ENCODE peak calls at places on chromosome 13, in four cellular contexts. W, M, D and F are unnamed samples.

GRCh38 chr13:99174533-99175100 is 26.0 kb upstream of the UBAC2 start:
- DNase-seq in M (no peak), W (no peak), D (no peak), F (no peak)

GRCh38 chr13:84121456-84121855 is 239.2 kb upstream of the SLITRK1 start:
- DNase-seq in W (no peak), D (no peak), M (peak; percentile 12), F (no peak)

GRCh38 chr13:53110181-53110580 is 81.6 kb downstream of the OLFM4 start:
- DNase-seq in W (no peak), D (no peak), M (no peak), F (no peak)

GRCh38 chr13:37011788-37012187 is 11.2 kb downstream of the EXOSC8 start:
- DNase-seq in D (no peak), W (no peak), M (no peak), F (no peak)

GRCh38 chr13:75715598-75716523 is 79.7 kb downstream of the LMO7 start:
- DNase-seq in D (no peak), M (no peak), W (no peak), F (no peak)

GRCh38 chr13:44816701-44817684 is 172.3 kb downstream of the NUFIP1 start:
- DNase-seq in D (no peak), W (no peak), M (peak; percentile 67), F (no peak)

GRCh38 chr13:37741536-37741935 is 128.0 kb downstream of the TRPC4 start:
- DNase-seq in W (no peak), D (no peak), M (no peak), F (no peak)

GRCh38 chr13:84959818-84960217 is 839.4 kb downstream of the SLITRK6 start:
- DNase-seq in W (no peak), D (no peak), M (no peak), F (no peak)

GRCh38 chr13:82654851-82655517 is 1227.3 kb downstream of the SLITRK1 start:
- DNase-seq in M (peak; percentile 67), D (peak; percentile 20), W (peak; percentile 86), F (no peak)

GRCh38 chr13:71661921-71662320 is 205.1 kb downstream of the DACH1 start:
- DNase-seq in W (no peak), M (peak; percentile 86), D (no peak), F (no peak)

GRCh38 chr13:75749407-75749806 is 113.3 kb downstream of the LMO7 start:
- DNase-seq in M (peak; percentile 58), W (peak; percentile 62), D (peak; percentile 32), F (no peak)

GRCh38 chr13:74443623-74444022 is 309.4 kb upstream of the KLF12 start:
- DNase-seq in W (no peak), D (no peak), M (peak; percentile 90), F (no peak)

GRCh38 chr13:63198076-63198475 is 1782.4 kb upstream of the PCDH20 start:
- DNase-seq in D (no peak), M (peak; percentile 68), W (no peak), F (no peak)

GRCh38 chr13:71760226-71760591 is 106.8 kb downstream of the DACH1 start:
- DNase-seq in D (no peak), M (no peak), W (no peak), F (no peak)

GRCh38 chr13:44710576-44710975 is 134.4 kb upstream of the TSC22D1 start:
- DNase-seq in W (no peak), D (no peak), M (peak; percentile 99), F (no peak)

GRCh38 chr13:112727581-112727980 is 37.7 kb downstream of the ATP11A start:
- DNase-seq in M (no peak), W (no peak), D (no peak), F (no peak)

GRCh38 chr13:102677122-102677521 is 17.7 kb downstream of the METTL21C start:
- DNase-seq in M (no peak), D (no peak), W (no peak), F (no peak)
- H3K27ac ChIP-seq in M (no peak overlapping the region), D (no peak overlapping the region), W (peak overlapping the region; percentile 70), F (no peak overlapping the region)

GRCh38 chr13:35714588-35714987 is 238.1 kb upstream of the MAB21L1 start:
- DNase-seq in W (peak; percentile 80), M (no peak), D (no peak), F (no peak)

GRCh38 chr13:35716186-35716585 is 239.7 kb upstream of the MAB21L1 start:
- DNase-seq in D (no peak), M (peak; percentile 68), W (no peak), F (no peak)

GRCh38 chr13:35711909-35712308 is 235.4 kb upstream of the MAB21L1 start:
- DNase-seq in M (no peak), W (no peak), D (no peak), F (no peak)

GRCh38 chr13:35712907-35713685 is 236.6 kb upstream of the MAB21L1 start:
- DNase-seq in W (no peak), M (peak; percentile 54), D (no peak), F (no peak)

GRCh38 chr13:35714096-35714495 is 237.6 kb upstream of the MAB21L1 start:
- DNase-seq in D (no peak), W (no peak), M (no peak), F (no peak)
- H3K27ac ChIP-seq in D (no peak overlapping the region), W (no peak overlapping the region), M (peak overlapping the region; percentile 65), F (no peak overlapping the region)

DNA sequence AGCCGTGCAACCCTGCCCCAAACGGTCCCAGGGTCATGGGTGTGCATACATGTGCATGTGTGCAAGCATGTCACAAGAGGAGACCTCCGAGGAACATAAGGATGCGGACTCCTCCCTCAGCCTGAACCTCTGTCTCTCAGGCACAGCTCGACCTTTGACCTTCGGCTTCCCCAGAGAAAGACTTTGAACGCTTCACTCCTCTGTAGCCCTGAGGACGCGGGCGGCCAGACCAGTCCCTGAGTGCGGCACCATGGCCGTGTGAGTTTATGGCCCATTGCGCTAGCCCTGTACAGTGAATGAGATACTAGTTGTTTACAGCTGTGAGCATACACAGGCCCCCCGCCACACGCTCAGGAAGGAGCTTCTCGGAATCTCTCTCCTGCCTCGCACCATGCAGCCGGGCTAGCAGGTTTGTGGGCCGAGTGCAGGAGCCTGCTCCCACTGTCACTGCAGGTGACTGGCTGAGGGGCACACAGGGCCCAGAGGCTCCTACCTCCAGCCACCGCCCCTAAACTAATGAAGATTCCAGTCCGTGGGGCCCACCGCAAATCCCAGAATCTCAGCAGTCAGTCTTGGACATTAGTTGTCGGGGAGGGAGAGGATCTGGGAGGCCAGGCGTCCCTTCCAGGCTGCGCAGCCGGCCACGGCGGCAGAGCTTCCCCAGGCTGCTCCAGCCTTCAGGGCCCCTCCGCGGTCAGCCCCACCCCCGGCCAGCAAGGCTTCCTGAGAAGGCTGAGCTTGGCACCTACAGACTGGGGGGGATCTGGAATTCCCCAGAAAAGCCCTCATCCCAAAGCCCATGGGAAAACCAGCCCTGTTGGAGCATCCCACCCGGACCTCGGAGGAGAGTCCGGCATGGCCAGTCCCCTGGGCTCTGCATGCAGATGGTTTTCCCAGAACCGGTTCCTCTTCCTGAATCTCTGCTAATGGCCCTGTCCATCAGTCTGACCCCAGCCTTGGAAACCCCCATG is 10.6 kb downstream of the RASA3 start:
- DNase-seq in W (no peak), D (no peak), M (no peak), F (no peak)
- H3K27ac ChIP-seq in W (peak overlapping the region; percentile 32), D (no peak overlapping the region), M (peak overlapping the region; percentile 75), F (peak overlapping the region; percentile 98)

GRCh38 chr13:73230714-73231113 is 171.9 kb downstream of the KLF5 start:
- DNase-seq in W (no peak), M (no peak), D (no peak), F (no peak)

GRCh38 chr13:73231456-73231855 is 172.7 kb downstream of the KLF5 start:
- DNase-seq in M (no peak), D (no peak), W (no peak), F (no peak)

GRCh38 chr13:73235385-73235784 is 176.6 kb downstream of the KLF5 start:
- DNase-seq in D (no peak), W (no peak), M (peak; percentile 76), F (no peak)
- H3K27ac ChIP-seq in D (no peak overlapping the region), W (no peak overlapping the region), M (no peak overlapping the region), F (no peak overlapping the region)

DNA sequence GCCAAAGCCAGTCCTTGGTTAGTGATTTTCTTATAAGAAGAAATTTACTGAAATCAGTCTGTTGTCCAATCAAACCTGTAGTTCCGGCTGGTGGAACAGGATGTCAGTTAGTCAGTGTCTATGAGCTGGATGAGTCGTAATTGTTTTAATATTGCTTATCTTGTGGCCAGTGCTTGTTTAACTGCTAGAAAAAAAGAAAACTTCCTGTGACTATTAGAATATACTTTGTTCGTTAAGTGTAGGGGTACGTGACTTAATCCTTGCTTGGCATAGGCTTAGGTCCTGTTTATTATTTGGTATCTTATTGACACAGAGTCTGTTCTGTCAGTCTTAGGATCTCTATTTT is 1484.8 kb upstream of the MIR17HG start:
- DNase-seq in W (no peak), M (peak; percentile 3), D (no peak), F (no peak)
- H3K27ac ChIP-seq in W (no peak overlapping the region), M (no peak overlapping the region), D (no peak overlapping the region), F (no peak overlapping the region)

DNA sequence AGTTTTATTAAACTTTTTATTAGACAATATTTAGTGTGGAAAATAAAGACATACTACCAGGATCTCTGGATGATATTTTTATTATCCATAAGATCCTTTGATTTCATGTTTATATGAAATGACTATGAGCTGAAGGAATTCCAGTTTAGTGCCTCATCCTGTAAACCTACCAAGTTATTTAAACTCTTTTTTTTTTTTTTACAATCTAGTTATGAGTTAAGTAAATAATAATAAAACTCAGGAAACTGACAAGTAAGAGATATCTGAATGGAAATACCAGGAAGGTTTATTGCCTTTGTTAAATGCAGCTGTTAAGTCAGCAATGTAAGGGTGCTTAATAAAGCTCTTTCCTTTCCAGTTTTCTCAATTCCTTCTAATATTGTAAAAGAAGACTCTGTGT is 53.9 kb downstream of the RXFP2 start:
- DNase-seq in M (peak; percentile 20), W (no peak), D (no peak), F (no peak)
- H3K27ac ChIP-seq in M (no peak overlapping the region), W (no peak overlapping the region), D (no peak overlapping the region), F (no peak overlapping the region)

GRCh38 chr13:114132419-114133121 is at the start of gene RASA3:
- DNase-seq in M (peak; percentile 87), D (no peak), W (peak; percentile 87), F (no peak)

GRCh38 chr13:114129649-114130062 is 2.8 kb downstream of the RASA3 start:
- DNase-seq in W (no peak), M (no peak), D (no peak), F (no peak)

GRCh38 chr13:114131581-114132418 is 623 bp downstream of the RASA3 start:
- DNase-seq in W (peak; percentile 70), M (peak; percentile 59), D (no peak), F (no peak)

GRCh38 chr13:114130131-114130707 is 2.2 kb downstream of the RASA3 start:
- DNase-seq in W (peak; percentile 60), D (no peak), M (no peak), F (no peak)

DNA sequence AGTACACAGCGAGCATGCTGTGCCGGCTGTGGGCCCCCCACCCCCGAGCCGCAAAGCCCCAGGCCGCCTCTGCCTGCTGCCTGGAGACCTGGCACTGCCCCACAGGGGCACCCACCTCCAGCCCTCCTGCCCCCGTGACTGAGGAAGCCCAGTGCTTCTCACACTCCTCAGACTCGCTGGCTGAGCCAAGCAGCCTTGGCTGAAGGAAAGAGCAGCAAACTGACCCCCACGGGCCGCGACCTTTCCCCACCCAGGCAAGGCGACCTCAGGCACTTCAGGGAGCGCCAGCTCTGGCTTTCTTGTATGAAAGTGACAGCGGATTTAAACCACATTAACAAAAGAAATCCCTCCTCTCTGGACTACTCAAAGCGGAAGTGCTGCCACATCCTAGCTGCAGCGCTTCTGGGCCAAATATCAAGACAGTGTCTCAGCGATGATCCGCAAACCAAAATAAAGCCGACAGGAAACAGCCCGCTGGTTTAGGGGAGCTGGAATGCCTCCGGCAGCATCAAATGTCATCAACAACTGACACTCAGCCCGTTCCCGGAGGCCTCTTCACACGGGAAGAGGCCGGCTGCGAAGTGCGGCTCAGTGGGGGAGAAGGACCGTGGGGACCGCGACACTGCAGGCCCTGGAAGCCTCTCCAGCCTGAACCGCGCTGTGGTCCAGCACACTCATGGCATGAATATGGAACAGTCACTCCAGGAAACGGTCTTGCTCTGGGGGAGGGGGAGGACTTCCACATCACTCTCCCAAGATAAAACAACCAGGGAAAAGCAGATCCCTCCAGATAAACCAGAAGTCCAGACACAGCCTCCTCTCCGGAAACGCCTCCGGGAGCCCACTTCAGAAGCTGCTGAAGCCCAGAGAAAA is 1.5 kb downstream of the RASA3 start:
- DNase-seq in W (peak; percentile 90), M (peak; percentile 94), D (peak; percentile 51), F (no peak)
- H3K27ac ChIP-seq in W (peak overlapping the region; percentile 92), M (peak overlapping the region; percentile 96), D (peak overlapping the region; percentile 70), F (peak overlapping the region; percentile 95)